ENCODE peak calls at places on chromosome 20, in four cellular contexts. Z is HCT116, N is AG04450, B is caudate nucleus. O is an unnamed sample.

GRCh38 chr20:51326241-51326819 is 216.2 kb downstream of the NFATC2 start:
- DNase-seq in N (no peak), Z (peak), B (no peak), O (peak)

GRCh38 chr20:36461600-36462439 is 79.5 kb upstream of the MYL9 start:
- DNase-seq in N (no peak), Z (no peak), B (peak), O (peak)

GRCh38 chr20:18972251-18972876 is 158.8 kb downstream of the SCP2D1 start:
- DNase-seq in Z (no peak), B (no peak), N (no peak), O (no peak)

GRCh38 chr20:22529150-22530019 is 55.0 kb downstream of the FOXA2 start:
- DNase-seq in Z (no peak), N (no peak), B (no peak), O (peak)

GRCh38 chr20:1798982-1799381 is 96.2 kb upstream of the SIRPA start:
- DNase-seq in Z (no peak), N (no peak), B (no peak), O (no peak)

GRCh38 chr20:46872315-46873211 is 22.1 kb upstream of the EYA2 start:
- DNase-seq in N (no peak), Z (peak), B (no peak), O (no peak)

GRCh38 chr20:3898639-3899038 is 9.5 kb downstream of the PANK2 start:
- DNase-seq in B (no peak), N (no peak), Z (no peak), O (no peak)

GRCh38 chr20:6959900-6960312 is 192.4 kb downstream of the BMP2 start:
- DNase-seq in Z (no peak), N (no peak), B (no peak), O (no peak)

GRCh38 chr20:54097236-54097529 is 26.8 kb upstream of the BCAS1 start:
- DNase-seq in B (no peak), N (no peak), Z (no peak), O (no peak)

GRCh38 chr20:41142914-41143313 is 5.6 kb downstream of the PLCG1 start:
- DNase-seq in N (no peak), Z (no peak), B (no peak), O (no peak)

GRCh38 chr20:63519765-63520593 is 586 bp upstream of the PPDPF start:
- DNase-seq in Z (no peak), N (no peak), B (peak), O (peak)

GRCh38 chr20:56426026-56426425 is 14.0 kb downstream of the CASS4 start:
- DNase-seq in Z (no peak), N (no peak), B (no peak), O (no peak)

GRCh38 chr20:14712302-14712739 is 374.9 kb upstream of the FLRT3 start:
- DNase-seq in B (no peak), N (peak), Z (no peak), O (peak)

GRCh38 chr20:20677186-20677585 is 35.3 kb downstream of the RALGAPA2 start:
- DNase-seq in B (no peak), N (no peak), Z (no peak), O (no peak)

GRCh38 chr20:50717974-50718761 is 13.2 kb upstream of the PARD6B start:
- DNase-seq in B (no peak), N (no peak), Z (no peak), O (no peak)

GRCh38 chr20:10731190-10731955 is 57.6 kb upstream of the JAG1 start:
- DNase-seq in Z (no peak), B (no peak), N (no peak), O (no peak)

GRCh38 chr20:36808317-36809257 is 35.0 kb upstream of the DSN1 start:
- DNase-seq in B (no peak), N (peak), Z (peak), O (peak)

GRCh38 chr20:33443512-33444239 is at the start of gene SNTA1:
- DNase-seq in Z (no peak), B (peak), N (no peak), O (peak)

GRCh38 chr20:35739294-35740163 is 2.5 kb downstream of the RBM39 start:
- DNase-seq in B (no peak), N (no peak), Z (no peak), O (no peak)

GRCh38 chr20:32189691-32190607 is 17.6 kb downstream of the PLAGL2 start:
- DNase-seq in B (peak), N (no peak), Z (no peak), O (peak)

GRCh38 chr20:39516964-39517363 is 554.8 kb downstream of the DHX35 start:
- DNase-seq in B (no peak), N (no peak), Z (no peak), O (no peak)

GRCh38 chr20:43434565-43434964 is 23.1 kb upstream of the SRSF6 start:
- DNase-seq in Z (no peak), N (no peak), B (no peak), O (no peak)

GRCh38 chr20:35561671-35562070 is 19.8 kb downstream of the ERGIC3 start:
- DNase-seq in Z (no peak), N (no peak), B (peak), O (no peak)

GRCh38 chr20:57208198-57208597 is 58.2 kb downstream of the BMP7 start:
- DNase-seq in B (no peak), N (no peak), Z (no peak), O (no peak)